ENCODE peak calls at places on chromosomes 7 and 10, in five cellular contexts. I is fibroblast of the conjunctiva; U is stimulated activated CD8-positive, alpha-beta memory T cell treated with anti-CD3 and anti-CD28 coated beads, Interleukin-4, amount 100 ng/mL, for 24 hours; J is astrocyte of the spinal cord; N is HTR-8/SVneo. M is an unnamed sample.
A peak's percentile ranks its signal among the peaks of the same experiment; 100 is the strongest.

GRCh38 chr7:87875151-87876039 is 765 bp downstream of the SLC25A40 start:
- DNase-seq in J (peak; percentile 15), U (peak; percentile 9), N (no peak), I (no peak), M (peak; percentile 53)

GRCh38 chr7:139598642-139599041 is 75.2 kb downstream of the CLEC2L start:
- DNase-seq in J (no peak), U (no peak), I (no peak), N (no peak), M (no peak)

GRCh38 chr10:86348321-86349210 is 18.0 kb downstream of the GRID1 start:
- DNase-seq in I (no peak), J (no peak), U (no peak), N (no peak), M (no peak)

GRCh38 chr7:41881313-41882130 is 178.6 kb upstream of the INHBA start:
- DNase-seq in I (no peak), J (no peak), N (no peak), U (peak; percentile 72), M (no peak)

GRCh38 chr10:88800152-88801125 is 2.1 kb upstream of the LIPM start:
- DNase-seq in N (no peak), U (no peak), J (peak; percentile 27), I (no peak), M (no peak)

GRCh38 chr7:80918909-80919721 is at the start of gene SEMA3C:
- DNase-seq in N (peak; percentile 59), U (peak; percentile 1), I (peak; percentile 90), J (peak; percentile 98), M (peak; percentile 90)

GRCh38 chr7:139634087-139634486 is 110.6 kb downstream of the CLEC2L start:
- DNase-seq in U (no peak), I (no peak), J (no peak), N (no peak), M (no peak)

GRCh38 chr10:44673245-44673999 is 237.7 kb upstream of the TMEM72 start:
- DNase-seq in N (no peak), J (no peak), U (no peak), I (no peak), M (no peak)

GRCh38 chr7:80785961-80786360 is 132.9 kb downstream of the SEMA3C start:
- DNase-seq in U (no peak), I (peak; percentile 52), J (peak; percentile 52), N (no peak), M (no peak)

GRCh38 chr7:107387573-107388219 is 82.2 kb upstream of the GPR22 start:
- DNase-seq in J (peak; percentile 83), U (no peak), I (peak; percentile 57), N (no peak), M (no peak)

GRCh38 chr7:151958036-151959010 is 2.1 kb downstream of the GALNTL5 start:
- DNase-seq in I (no peak), U (no peak), J (no peak), N (no peak), M (no peak)

GRCh38 chr7:69982197-69982596 is 383.9 kb downstream of the AUTS2 start:
- DNase-seq in J (peak; percentile 40), I (no peak), U (no peak), N (no peak), M (no peak)

GRCh38 chr7:158240801-158241200 is 346.8 kb downstream of the PTPRN2 start:
- DNase-seq in N (no peak), U (no peak), J (no peak), I (no peak), M (no peak)

GRCh38 chr7:40839881-40840280 is 705.1 kb downstream of the SUGCT start:
- DNase-seq in U (no peak), I (no peak), J (peak; percentile 56), N (no peak), M (no peak)

GRCh38 chr10:13100349-13101294 is 659 bp downstream of the OPTN start:
- DNase-seq in U (peak; percentile 14), N (peak; percentile 27), J (peak; percentile 35), I (no peak), M (peak; percentile 21)

GRCh38 chr7:25515876-25516275 is 287.6 kb upstream of the NPVF start:
- DNase-seq in I (no peak), U (no peak), N (no peak), J (no peak), M (no peak)